ENCODE peak calls at places on chromosome 7, in six cellular contexts. One of them, this sample, is unnamed.

GRCh38 chr7:158394936-158395335 is 192.7 kb downstream of the PTPRN2 start:
- DNase-seq in Peyer's patch: no peak
- DNase-seq in GM23248: no peak
- DNase-seq in fibroblast of lung: no peak
- DNase-seq in mucosa of descending colon: peak; percentile 66
- DNase-seq in aorta: no peak
- DNase-seq in this sample: no peak

GRCh38 chr7:131021902-131022301 is 287.9 kb upstream of the KLF14 start:
- DNase-seq in Peyer's patch: no peak
- DNase-seq in GM23248: no peak
- DNase-seq in fibroblast of lung: no peak
- DNase-seq in mucosa of descending colon: no peak
- DNase-seq in aorta: no peak
- DNase-seq in this sample: peak; percentile 35

GRCh38 chr7:119596651-119597050 is 676.3 kb upstream of the KCND2 start:
- DNase-seq in Peyer's patch: no peak
- DNase-seq in GM23248: no peak
- DNase-seq in fibroblast of lung: no peak
- DNase-seq in mucosa of descending colon: no peak
- DNase-seq in aorta: no peak
- DNase-seq in this sample: no peak

GRCh38 chr7:48274662-48275061 is 103.4 kb downstream of the ABCA13 start:
- DNase-seq in Peyer's patch: no peak
- DNase-seq in GM23248: peak; percentile 18
- DNase-seq in fibroblast of lung: peak; percentile 82
- DNase-seq in mucosa of descending colon: no peak
- DNase-seq in aorta: no peak
- DNase-seq in this sample: no peak

GRCh38 chr7:22302193-22302592 is 54.8 kb downstream of the RAPGEF5 start:
- DNase-seq in Peyer's patch: no peak
- DNase-seq in GM23248: no peak
- DNase-seq in fibroblast of lung: no peak
- DNase-seq in mucosa of descending colon: no peak
- DNase-seq in aorta: no peak
- DNase-seq in this sample: no peak

GRCh38 chr7:120981888-120982615 is 6.5 kb upstream of the CPED1 start:
- DNase-seq in Peyer's patch: no peak
- DNase-seq in GM23248: peak; percentile 88
- DNase-seq in fibroblast of lung: peak; percentile 83
- DNase-seq in mucosa of descending colon: no peak
- DNase-seq in aorta: no peak
- DNase-seq in this sample: no peak

GRCh38 chr7:147279951-147280350 is 1163.3 kb downstream of the CNTNAP2 start:
- DNase-seq in Peyer's patch: no peak
- DNase-seq in GM23248: no peak
- DNase-seq in fibroblast of lung: no peak
- DNase-seq in mucosa of descending colon: no peak
- DNase-seq in aorta: no peak
- DNase-seq in this sample: no peak

GRCh38 chr7:3910041-3910440 is 609.0 kb downstream of the SDK1 start:
- DNase-seq in Peyer's patch: no peak
- DNase-seq in GM23248: no peak
- DNase-seq in fibroblast of lung: no peak
- DNase-seq in mucosa of descending colon: no peak
- DNase-seq in aorta: no peak
- DNase-seq in this sample: no peak

GRCh38 chr7:96792115-96792514 is 82.5 kb upstream of the SEM1 start:
- DNase-seq in Peyer's patch: no peak
- DNase-seq in GM23248: no peak
- DNase-seq in fibroblast of lung: no peak
- DNase-seq in mucosa of descending colon: no peak
- DNase-seq in aorta: no peak
- DNase-seq in this sample: no peak

GRCh38 chr7:44145419-44145968 is 4.4 kb upstream of the MYL7 start:
- DNase-seq in Peyer's patch: peak; percentile 24
- DNase-seq in GM23248: no peak
- DNase-seq in fibroblast of lung: peak; percentile 38
- DNase-seq in mucosa of descending colon: peak; percentile 15
- DNase-seq in aorta: no peak
- DNase-seq in this sample: no peak

GRCh38 chr7:157020514-157021070 is 10.1 kb upstream of the MNX1 start:
- DNase-seq in Peyer's patch: no peak
- DNase-seq in GM23248: no peak
- DNase-seq in fibroblast of lung: no peak
- DNase-seq in mucosa of descending colon: no peak
- DNase-seq in aorta: no peak
- DNase-seq in this sample: no peak

GRCh38 chr7:70738080-70738479 is 393.9 kb upstream of the GALNT17 start:
- DNase-seq in Peyer's patch: no peak
- DNase-seq in GM23248: peak; percentile 74
- DNase-seq in fibroblast of lung: peak; percentile 68
- DNase-seq in mucosa of descending colon: peak; percentile 75
- DNase-seq in aorta: no peak
- DNase-seq in this sample: no peak

GRCh38 chr7:79011921-79012320 is 441.5 kb downstream of the MAGI2 start:
- DNase-seq in Peyer's patch: no peak
- DNase-seq in GM23248: no peak
- DNase-seq in fibroblast of lung: no peak
- DNase-seq in mucosa of descending colon: no peak
- DNase-seq in aorta: no peak
- DNase-seq in this sample: no peak

GRCh38 chr7:13860734-13861133 is 128.7 kb downstream of the ETV1 start:
- DNase-seq in Peyer's patch: no peak
- DNase-seq in GM23248: peak; percentile 14
- DNase-seq in fibroblast of lung: no peak
- DNase-seq in mucosa of descending colon: no peak
- DNase-seq in aorta: no peak
- DNase-seq in this sample: no peak

GRCh38 chr7:84509522-84509921 is 314.9 kb upstream of the SEMA3A start:
- DNase-seq in Peyer's patch: no peak
- DNase-seq in GM23248: no peak
- DNase-seq in fibroblast of lung: no peak
- DNase-seq in mucosa of descending colon: no peak
- DNase-seq in aorta: no peak
- DNase-seq in this sample: no peak

GRCh38 chr7:137760111-137760510 is 86.7 kb downstream of the DGKI start:
- DNase-seq in Peyer's patch: no peak
- DNase-seq in GM23248: no peak
- DNase-seq in fibroblast of lung: peak; percentile 59
- DNase-seq in mucosa of descending colon: no peak
- DNase-seq in aorta: no peak
- DNase-seq in this sample: no peak

GRCh38 chr7:23383225-23383624 is 84.1 kb downstream of the MALSU1 start:
- DNase-seq in Peyer's patch: no peak
- DNase-seq in GM23248: peak; percentile 16
- DNase-seq in fibroblast of lung: peak; percentile 71
- DNase-seq in mucosa of descending colon: no peak
- DNase-seq in aorta: no peak
- DNase-seq in this sample: no peak

DNA sequence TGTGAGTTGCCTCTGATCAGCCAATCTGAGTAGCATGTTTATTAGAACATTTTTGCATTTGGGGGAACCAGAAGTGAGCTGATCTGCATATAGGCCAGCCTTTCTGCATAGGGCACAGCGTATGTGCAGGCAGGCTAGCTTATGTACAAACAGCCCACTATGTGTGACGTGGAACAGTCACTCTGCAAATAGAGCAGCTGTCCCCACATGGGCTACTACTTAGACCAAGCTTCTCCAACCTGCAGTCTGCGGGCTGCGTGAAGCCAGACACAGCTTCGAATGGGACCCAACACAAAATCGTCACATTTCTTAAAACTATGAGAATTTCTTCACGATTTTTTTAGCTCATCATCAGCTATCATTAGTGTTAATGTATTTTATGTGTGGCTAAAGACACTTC is 134.1 kb upstream of the FAM20C start:
- DNase-seq in Peyer's patch: no peak
- DNase-seq in GM23248: no peak
- DNase-seq in fibroblast of lung: no peak
- DNase-seq in mucosa of descending colon: no peak
- DNase-seq in aorta: peak; percentile 18
- DNase-seq in this sample: no peak
- H3K4me1 ChIP-seq in Peyer's patch: no peaks in the 10 kb centered on the region
- H3K4me1 ChIP-seq in GM23248: no peaks in the 10 kb centered on the region
- H3K4me1 ChIP-seq in fibroblast of lung: no peaks in the 10 kb centered on the region
- H3K4me1 ChIP-seq in mucosa of descending colon: no peaks in the 10 kb centered on the region
- H3K4me1 ChIP-seq in aorta: no peaks in the 10 kb centered on the region
- H3K4me1 ChIP-seq in this sample: peaks cover 20% of the 10 kb centered on the region

DNA sequence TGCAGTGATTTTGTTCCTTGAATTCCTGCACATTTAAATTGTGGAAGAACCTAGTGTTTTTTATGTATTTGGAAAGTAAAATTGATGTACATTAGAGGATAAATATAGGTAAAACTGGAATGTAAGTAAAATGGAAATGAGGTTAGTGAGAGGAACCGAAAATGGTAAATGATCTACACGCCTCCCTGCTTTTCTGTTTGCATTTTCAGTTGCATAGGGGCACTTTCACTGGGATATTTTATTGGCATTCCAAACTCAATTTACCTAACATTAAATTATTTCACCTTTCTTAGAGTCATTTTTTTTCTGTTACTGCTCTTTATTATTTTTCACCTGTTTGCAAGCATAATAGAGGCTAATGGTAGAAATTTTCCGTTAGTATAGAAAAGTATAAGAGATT is 8.0 kb downstream of the CDK13 start:
- DNase-seq in Peyer's patch: no peak
- DNase-seq in GM23248: no peak
- DNase-seq in fibroblast of lung: no peak
- DNase-seq in mucosa of descending colon: no peak
- DNase-seq in aorta: no peak
- DNase-seq in this sample: no peak
- H3K36me3 ChIP-seq in Peyer's patch: no peaks in the 10 kb centered on the region
- H3K36me3 ChIP-seq in GM23248: no peaks in the 10 kb centered on the region
- H3K36me3 ChIP-seq in fibroblast of lung: no peaks in the 10 kb centered on the region
- H3K36me3 ChIP-seq in mucosa of descending colon: no peaks in the 10 kb centered on the region
- H3K36me3 ChIP-seq in aorta: no peaks in the 10 kb centered on the region
- H3K36me3 ChIP-seq in this sample: peaks cover 4% of the 10 kb centered on the region

GRCh38 chr7:74475243-74475986 is 21.7 kb downstream of the GTF2IRD1 start:
- DNase-seq in Peyer's patch: no peak
- DNase-seq in GM23248: no peak
- DNase-seq in fibroblast of lung: no peak
- DNase-seq in mucosa of descending colon: peak; percentile 28
- DNase-seq in aorta: no peak
- DNase-seq in this sample: peak; percentile 69

GRCh38 chr7:74475987-74476350 is 22.3 kb downstream of the GTF2IRD1 start:
- DNase-seq in Peyer's patch: no peak
- DNase-seq in GM23248: peak; percentile 22
- DNase-seq in fibroblast of lung: no peak
- DNase-seq in mucosa of descending colon: no peak
- DNase-seq in aorta: no peak
- DNase-seq in this sample: no peak

GRCh38 chr7:74476546-74477095 is 22.9 kb downstream of the GTF2IRD1 start:
- DNase-seq in Peyer's patch: no peak
- DNase-seq in GM23248: no peak
- DNase-seq in fibroblast of lung: no peak
- DNase-seq in mucosa of descending colon: no peak
- DNase-seq in aorta: no peak
- DNase-seq in this sample: no peak

GRCh38 chr7:74478671-74479065 is 25.0 kb downstream of the GTF2IRD1 start:
- DNase-seq in Peyer's patch: no peak
- DNase-seq in GM23248: no peak
- DNase-seq in fibroblast of lung: no peak
- DNase-seq in mucosa of descending colon: no peak
- DNase-seq in aorta: no peak
- DNase-seq in this sample: no peak

GRCh38 chr7:74477188-74477587 is 23.5 kb downstream of the GTF2IRD1 start:
- DNase-seq in Peyer's patch: no peak
- DNase-seq in GM23248: no peak
- DNase-seq in fibroblast of lung: no peak
- DNase-seq in mucosa of descending colon: no peak
- DNase-seq in aorta: no peak
- DNase-seq in this sample: no peak
- H3K4me1 ChIP-seq in Peyer's patch: peaks cover 50% of the 10 kb centered on the region
- H3K4me1 ChIP-seq in GM23248: peaks cover 45% of the 10 kb centered on the region
- H3K4me1 ChIP-seq in fibroblast of lung: peaks cover 22% of the 10 kb centered on the region
- H3K4me1 ChIP-seq in mucosa of descending colon: peaks cover 31% of the 10 kb centered on the region
- H3K4me1 ChIP-seq in aorta: no peaks in the 10 kb centered on the region
- H3K4me1 ChIP-seq in this sample: peaks cover 42% of the 10 kb centered on the region

GRCh38 chr7:106052681-106053080 is 59.4 kb downstream of the SYPL1 start:
- DNase-seq in Peyer's patch: no peak
- DNase-seq in GM23248: no peak
- DNase-seq in fibroblast of lung: no peak
- DNase-seq in mucosa of descending colon: no peak
- DNase-seq in aorta: no peak
- DNase-seq in this sample: no peak
- H3K36me3 ChIP-seq in Peyer's patch: no peaks in the 10 kb centered on the region
- H3K36me3 ChIP-seq in GM23248: no peaks in the 10 kb centered on the region
- H3K36me3 ChIP-seq in fibroblast of lung: no peaks in the 10 kb centered on the region
- H3K36me3 ChIP-seq in mucosa of descending colon: no peaks in the 10 kb centered on the region
- H3K36me3 ChIP-seq in aorta: no peaks in the 10 kb centered on the region
- H3K36me3 ChIP-seq in this sample: no peaks in the 10 kb centered on the region

GRCh38 chr7:8211725-8212096 is 50.3 kb downstream of the ICA1 start:
- DNase-seq in Peyer's patch: no peak
- DNase-seq in GM23248: no peak
- DNase-seq in fibroblast of lung: no peak
- DNase-seq in mucosa of descending colon: no peak
- DNase-seq in aorta: no peak
- DNase-seq in this sample: no peak
- H3K4me1 ChIP-seq in Peyer's patch: no peaks in the 10 kb centered on the region
- H3K4me1 ChIP-seq in GM23248: no peaks in the 10 kb centered on the region
- H3K4me1 ChIP-seq in fibroblast of lung: no peaks in the 10 kb centered on the region
- H3K4me1 ChIP-seq in mucosa of descending colon: no peaks in the 10 kb centered on the region
- H3K4me1 ChIP-seq in aorta: no peaks in the 10 kb centered on the region
- H3K4me1 ChIP-seq in this sample: no peaks in the 10 kb centered on the region

This sample was measured in left lung.